ENCODE peak calls at places on chromosome 22, in nine cellular contexts. One of them, this sample, is unnamed.

GRCh38 chr22:46165975-46166374 is 15.6 kb downstream of the PPARA start:
- DNase-seq in NCI-H2081: no peak
- DNase-seq in T-helper 9 cell: no peak
- DNase-seq in RPMI7951: no peak
- DNase-seq in mucosa of gallbladder: no peak
- DNase-seq in ecto neural progenitor cell: no peak
- DNase-seq in mesendoderm: no peak
- DNase-seq in GM12878: no peak
- DNase-seq in endothelial cell: no peak
- DNase-seq in this sample: no peak

GRCh38 chr22:49240472-49240871 is 587.2 kb downstream of the BRD1 start:
- DNase-seq in NCI-H2081: no peak
- DNase-seq in T-helper 9 cell: no peak
- DNase-seq in RPMI7951: no peak
- DNase-seq in mucosa of gallbladder: no peak
- DNase-seq in ecto neural progenitor cell: peak; percentile 30
- DNase-seq in mesendoderm: no peak
- DNase-seq in GM12878: no peak
- DNase-seq in endothelial cell: no peak
- DNase-seq in this sample: peak; percentile 89

GRCh38 chr22:30568137-30568805 is 6.2 kb downstream of the GAL3ST1 start:
- DNase-seq in NCI-H2081: no peak
- DNase-seq in T-helper 9 cell: no peak
- DNase-seq in RPMI7951: no peak
- DNase-seq in mucosa of gallbladder: no peak
- DNase-seq in ecto neural progenitor cell: no peak
- DNase-seq in mesendoderm: peak; percentile 80
- DNase-seq in GM12878: no peak
- DNase-seq in endothelial cell: no peak
- DNase-seq in this sample: no peak

GRCh38 chr22:42026705-42027104 is 28.1 kb downstream of the WBP2NL start:
- DNase-seq in NCI-H2081: no peak
- DNase-seq in T-helper 9 cell: no peak
- DNase-seq in RPMI7951: no peak
- DNase-seq in mucosa of gallbladder: no peak
- DNase-seq in ecto neural progenitor cell: no peak
- DNase-seq in mesendoderm: no peak
- DNase-seq in GM12878: no peak
- DNase-seq in endothelial cell: no peak
- DNase-seq in this sample: no peak

GRCh38 chr22:17281026-17281809 is 62.0 kb upstream of the ADA2 start:
- DNase-seq in NCI-H2081: no peak
- DNase-seq in T-helper 9 cell: no peak
- DNase-seq in RPMI7951: no peak
- DNase-seq in mucosa of gallbladder: no peak
- DNase-seq in ecto neural progenitor cell: no peak
- DNase-seq in mesendoderm: no peak
- DNase-seq in GM12878: no peak
- DNase-seq in endothelial cell: no peak
- DNase-seq in this sample: no peak

GRCh38 chr22:47366026-47366767 is 603.7 kb downstream of the TBC1D22A start:
- DNase-seq in NCI-H2081: no peak
- DNase-seq in T-helper 9 cell: no peak
- DNase-seq in RPMI7951: no peak
- DNase-seq in mucosa of gallbladder: no peak
- DNase-seq in ecto neural progenitor cell: no peak
- DNase-seq in mesendoderm: no peak
- DNase-seq in GM12878: no peak
- DNase-seq in endothelial cell: no peak
- DNase-seq in this sample: no peak

GRCh38 chr22:24894220-24894975 is 52.1 kb downstream of the LHFPL7 start:
- DNase-seq in NCI-H2081: peak; percentile 79
- DNase-seq in T-helper 9 cell: no peak
- DNase-seq in RPMI7951: peak; percentile 95
- DNase-seq in mucosa of gallbladder: peak; percentile 95
- DNase-seq in ecto neural progenitor cell: no peak
- DNase-seq in mesendoderm: peak; percentile 29
- DNase-seq in GM12878: no peak
- DNase-seq in endothelial cell: no peak
- DNase-seq in this sample: peak; percentile 95

GRCh38 chr22:20957118-20957690 is 9.9 kb upstream of the AIFM3 start:
- DNase-seq in NCI-H2081: no peak
- DNase-seq in T-helper 9 cell: no peak
- DNase-seq in RPMI7951: no peak
- DNase-seq in mucosa of gallbladder: no peak
- DNase-seq in ecto neural progenitor cell: peak; percentile 59
- DNase-seq in mesendoderm: peak; percentile 48
- DNase-seq in GM12878: no peak
- DNase-seq in endothelial cell: no peak
- DNase-seq in this sample: no peak

GRCh38 chr22:25367756-25368155 is 148.3 kb downstream of the CRYBB2 start:
- DNase-seq in NCI-H2081: no peak
- DNase-seq in T-helper 9 cell: no peak
- DNase-seq in RPMI7951: no peak
- DNase-seq in mucosa of gallbladder: no peak
- DNase-seq in ecto neural progenitor cell: no peak
- DNase-seq in mesendoderm: no peak
- DNase-seq in GM12878: no peak
- DNase-seq in endothelial cell: no peak
- DNase-seq in this sample: no peak

GRCh38 chr22:23034621-23035556 is 35.4 kb upstream of the GNAZ start:
- DNase-seq in NCI-H2081: no peak
- DNase-seq in T-helper 9 cell: no peak
- DNase-seq in RPMI7951: no peak
- DNase-seq in mucosa of gallbladder: no peak
- DNase-seq in ecto neural progenitor cell: no peak
- DNase-seq in mesendoderm: peak; percentile 48
- DNase-seq in GM12878: no peak
- DNase-seq in endothelial cell: no peak
- DNase-seq in this sample: peak; percentile 74

GRCh38 chr22:46537946-46538815 is 761 bp upstream of the CELSR1 start:
- DNase-seq in NCI-H2081: no peak
- DNase-seq in T-helper 9 cell: no peak
- DNase-seq in RPMI7951: peak; percentile 45
- DNase-seq in mucosa of gallbladder: no peak
- DNase-seq in ecto neural progenitor cell: peak; percentile 75
- DNase-seq in mesendoderm: peak; percentile 48
- DNase-seq in GM12878: no peak
- DNase-seq in endothelial cell: peak; percentile 45
- DNase-seq in this sample: no peak

GRCh38 chr22:41021655-41022454 is 70.5 kb upstream of the EP300 start:
- DNase-seq in NCI-H2081: peak; percentile 58
- DNase-seq in T-helper 9 cell: peak; percentile 31
- DNase-seq in RPMI7951: peak; percentile 66
- DNase-seq in mucosa of gallbladder: peak; percentile 47
- DNase-seq in ecto neural progenitor cell: peak; percentile 75
- DNase-seq in mesendoderm: peak; percentile 73
- DNase-seq in GM12878: no peak
- DNase-seq in endothelial cell: peak; percentile 58
- DNase-seq in this sample: no peak

GRCh38 chr22:37601540-37602442 is 6.8 kb upstream of the GGA1 start:
- DNase-seq in NCI-H2081: no peak
- DNase-seq in T-helper 9 cell: no peak
- DNase-seq in RPMI7951: peak; percentile 84
- DNase-seq in mucosa of gallbladder: peak; percentile 83
- DNase-seq in ecto neural progenitor cell: peak; percentile 76
- DNase-seq in mesendoderm: peak; percentile 96
- DNase-seq in GM12878: peak; percentile 42
- DNase-seq in endothelial cell: no peak
- DNase-seq in this sample: no peak

GRCh38 chr22:21703684-21704316 is 31.8 kb downstream of the YPEL1 start:
- DNase-seq in NCI-H2081: no peak
- DNase-seq in T-helper 9 cell: no peak
- DNase-seq in RPMI7951: no peak
- DNase-seq in mucosa of gallbladder: no peak
- DNase-seq in ecto neural progenitor cell: no peak
- DNase-seq in mesendoderm: no peak
- DNase-seq in GM12878: no peak
- DNase-seq in endothelial cell: no peak
- DNase-seq in this sample: no peak

GRCh38 chr22:32255726-32256125 is 579 bp upstream of the SLC5A4 start:
- DNase-seq in NCI-H2081: no peak
- DNase-seq in T-helper 9 cell: no peak
- DNase-seq in RPMI7951: no peak
- DNase-seq in mucosa of gallbladder: no peak
- DNase-seq in ecto neural progenitor cell: no peak
- DNase-seq in mesendoderm: no peak
- DNase-seq in GM12878: no peak
- DNase-seq in endothelial cell: no peak
- DNase-seq in this sample: no peak

GRCh38 chr22:21858025-21858764 is 9.2 kb downstream of the MAPK1 start:
- DNase-seq in NCI-H2081: no peak
- DNase-seq in T-helper 9 cell: no peak
- DNase-seq in RPMI7951: no peak
- DNase-seq in mucosa of gallbladder: no peak
- DNase-seq in ecto neural progenitor cell: no peak
- DNase-seq in mesendoderm: no peak
- DNase-seq in GM12878: no peak
- DNase-seq in endothelial cell: no peak
- DNase-seq in this sample: no peak

GRCh38 chr22:30183861-30184278 is 62.7 kb downstream of the LIF start:
- DNase-seq in NCI-H2081: no peak
- DNase-seq in T-helper 9 cell: no peak
- DNase-seq in RPMI7951: peak; percentile 81
- DNase-seq in mucosa of gallbladder: no peak
- DNase-seq in ecto neural progenitor cell: no peak
- DNase-seq in mesendoderm: peak; percentile 62
- DNase-seq in GM12878: no peak
- DNase-seq in endothelial cell: no peak
- DNase-seq in this sample: peak; percentile 29

GRCh38 chr22:38843716-38844660 is at the start of gene NPTXR:
- DNase-seq in NCI-H2081: no peak
- DNase-seq in T-helper 9 cell: peak; percentile 27
- DNase-seq in RPMI7951: peak; percentile 28
- DNase-seq in mucosa of gallbladder: peak; percentile 34
- DNase-seq in ecto neural progenitor cell: peak; percentile 80
- DNase-seq in mesendoderm: peak; percentile 61
- DNase-seq in GM12878: no peak
- DNase-seq in endothelial cell: peak; percentile 50
- DNase-seq in this sample: no peak

GRCh38 chr22:29004647-29005371 is 56.8 kb downstream of the C22orf31 start:
- DNase-seq in NCI-H2081: no peak
- DNase-seq in T-helper 9 cell: no peak
- DNase-seq in RPMI7951: no peak
- DNase-seq in mucosa of gallbladder: peak; percentile 26
- DNase-seq in ecto neural progenitor cell: peak; percentile 89
- DNase-seq in mesendoderm: peak; percentile 94
- DNase-seq in GM12878: no peak
- DNase-seq in endothelial cell: peak; percentile 47
- DNase-seq in this sample: no peak

GRCh38 chr22:31097941-31098632 is 9.3 kb downstream of the SELENOM start:
- DNase-seq in NCI-H2081: no peak
- DNase-seq in T-helper 9 cell: no peak
- DNase-seq in RPMI7951: no peak
- DNase-seq in mucosa of gallbladder: no peak
- DNase-seq in ecto neural progenitor cell: no peak
- DNase-seq in mesendoderm: no peak
- DNase-seq in GM12878: no peak
- DNase-seq in endothelial cell: no peak
- DNase-seq in this sample: no peak

GRCh38 chr22:43230983-43231723 is 44.2 kb upstream of the TTLL12 start:
- DNase-seq in NCI-H2081: peak; percentile 70
- DNase-seq in T-helper 9 cell: peak; percentile 62
- DNase-seq in RPMI7951: peak; percentile 20
- DNase-seq in mucosa of gallbladder: peak; percentile 34
- DNase-seq in ecto neural progenitor cell: peak; percentile 87
- DNase-seq in mesendoderm: peak; percentile 84
- DNase-seq in GM12878: no peak
- DNase-seq in endothelial cell: peak; percentile 75
- DNase-seq in this sample: no peak

GRCh38 chr22:45317551-45318167 is 7.9 kb downstream of the FAM118A start:
- DNase-seq in NCI-H2081: no peak
- DNase-seq in T-helper 9 cell: peak; percentile 21
- DNase-seq in RPMI7951: no peak
- DNase-seq in mucosa of gallbladder: no peak
- DNase-seq in ecto neural progenitor cell: peak; percentile 56
- DNase-seq in mesendoderm: peak; percentile 72
- DNase-seq in GM12878: no peak
- DNase-seq in endothelial cell: peak; percentile 31
- DNase-seq in this sample: no peak

GRCh38 chr22:37126882-37127281 is 17.4 kb upstream of the TMPRSS6 start:
- DNase-seq in NCI-H2081: no peak
- DNase-seq in T-helper 9 cell: no peak
- DNase-seq in RPMI7951: no peak
- DNase-seq in mucosa of gallbladder: no peak
- DNase-seq in ecto neural progenitor cell: peak; percentile 65
- DNase-seq in mesendoderm: no peak
- DNase-seq in GM12878: no peak
- DNase-seq in endothelial cell: no peak
- DNase-seq in this sample: no peak

GRCh38 chr22:21972293-21972779 is 10.3 kb downstream of the TOP3B start:
- DNase-seq in NCI-H2081: no peak
- DNase-seq in T-helper 9 cell: peak; percentile 41
- DNase-seq in RPMI7951: peak; percentile 17
- DNase-seq in mucosa of gallbladder: peak; percentile 32
- DNase-seq in ecto neural progenitor cell: peak; percentile 75
- DNase-seq in mesendoderm: peak; percentile 59
- DNase-seq in GM12878: no peak
- DNase-seq in endothelial cell: peak; percentile 76
- DNase-seq in this sample: no peak

GRCh38 chr22:22423681-22424080 is 84.9 kb downstream of the ZNF280B start:
- DNase-seq in NCI-H2081: no peak
- DNase-seq in T-helper 9 cell: no peak
- DNase-seq in RPMI7951: no peak
- DNase-seq in mucosa of gallbladder: no peak
- DNase-seq in ecto neural progenitor cell: no peak
- DNase-seq in mesendoderm: no peak
- DNase-seq in GM12878: no peak
- DNase-seq in endothelial cell: no peak
- DNase-seq in this sample: peak; percentile 4

GRCh38 chr22:17563936-17564391 is 666 bp downstream of the SLC25A18 start:
- DNase-seq in NCI-H2081: no peak
- DNase-seq in T-helper 9 cell: no peak
- DNase-seq in RPMI7951: no peak
- DNase-seq in mucosa of gallbladder: peak; percentile 53
- DNase-seq in ecto neural progenitor cell: no peak
- DNase-seq in mesendoderm: no peak
- DNase-seq in GM12878: no peak
- DNase-seq in endothelial cell: no peak
- DNase-seq in this sample: no peak

GRCh38 chr22:39467390-39467901 is 10.6 kb downstream of the MGAT3 start:
- DNase-seq in NCI-H2081: no peak
- DNase-seq in T-helper 9 cell: no peak
- DNase-seq in RPMI7951: no peak
- DNase-seq in mucosa of gallbladder: no peak
- DNase-seq in ecto neural progenitor cell: no peak
- DNase-seq in mesendoderm: no peak
- DNase-seq in GM12878: no peak
- DNase-seq in endothelial cell: no peak
- DNase-seq in this sample: no peak

GRCh38 chr22:37465721-37466120 is 20.5 kb downstream of the MFNG start:
- DNase-seq in NCI-H2081: no peak
- DNase-seq in T-helper 9 cell: no peak
- DNase-seq in RPMI7951: no peak
- DNase-seq in mucosa of gallbladder: no peak
- DNase-seq in ecto neural progenitor cell: no peak
- DNase-seq in mesendoderm: no peak
- DNase-seq in GM12878: no peak
- DNase-seq in endothelial cell: no peak
- DNase-seq in this sample: no peak

GRCh38 chr22:49524362-49524761 is 303.3 kb downstream of the BRD1 start:
- DNase-seq in NCI-H2081: no peak
- DNase-seq in T-helper 9 cell: no peak
- DNase-seq in RPMI7951: no peak
- DNase-seq in mucosa of gallbladder: no peak
- DNase-seq in ecto neural progenitor cell: no peak
- DNase-seq in mesendoderm: no peak
- DNase-seq in GM12878: no peak
- DNase-seq in endothelial cell: no peak
- DNase-seq in this sample: no peak

GRCh38 chr22:32737811-32738210 is 63.7 kb upstream of the TIMP3 start:
- DNase-seq in NCI-H2081: no peak
- DNase-seq in T-helper 9 cell: no peak
- DNase-seq in RPMI7951: peak; percentile 90
- DNase-seq in mucosa of gallbladder: no peak
- DNase-seq in ecto neural progenitor cell: no peak
- DNase-seq in mesendoderm: no peak
- DNase-seq in GM12878: no peak
- DNase-seq in endothelial cell: no peak
- DNase-seq in this sample: no peak

GRCh38 chr22:38135133-38135706 is 24.7 kb upstream of the BAIAP2L2 start:
- DNase-seq in NCI-H2081: no peak
- DNase-seq in T-helper 9 cell: no peak
- DNase-seq in RPMI7951: peak; percentile 96
- DNase-seq in mucosa of gallbladder: no peak
- DNase-seq in ecto neural progenitor cell: no peak
- DNase-seq in mesendoderm: no peak
- DNase-seq in GM12878: no peak
- DNase-seq in endothelial cell: no peak
- DNase-seq in this sample: no peak